ENCODE peak calls at places on chromosome 2, in seven cellular contexts. O is C1 segment of cervical spinal cord; U is CD4-positive, alpha-beta T cell; X is NCI-H1930; Z is amniotic stem cell; V is NCI-H146; J is small intestine. T is an unnamed sample.

GRCh38 chr2:96869824-96870630 is at the start of gene SEMA4C:
- DNase-seq in O (peak), Z (no peak), U (peak), J (no peak), V (peak), X (peak), T (no peak)

GRCh38 chr2:65030481-65030880 is 25.7 kb upstream of the CEP68 start:
- DNase-seq in O (no peak), X (no peak), U (no peak), J (peak), Z (no peak), V (no peak), T (no peak)

GRCh38 chr2:176466918-176467452 is 197.7 kb downstream of the MTX2 start:
- DNase-seq in J (no peak), X (no peak), V (no peak), Z (no peak), O (no peak), U (no peak), T (no peak)

GRCh38 chr2:16653799-16654198 is 11.8 kb downstream of the CYRIA start:
- DNase-seq in V (no peak), J (no peak), X (no peak), Z (no peak), O (no peak), U (no peak), T (no peak)

GRCh38 chr2:73896362-73897239 is 3.8 kb downstream of the ACTG2 start:
- DNase-seq in O (no peak), X (no peak), U (no peak), V (no peak), Z (peak), J (peak), T (no peak)

GRCh38 chr2:217746741-217747287 is 256.0 kb downstream of the TNS1 start:
- DNase-seq in Z (no peak), V (no peak), O (no peak), J (no peak), X (no peak), U (no peak), T (no peak)

GRCh38 chr2:110876167-110876999 is 144.0 kb downstream of the ACOXL start:
- DNase-seq in Z (no peak), U (no peak), X (no peak), O (no peak), J (no peak), V (no peak), T (no peak)

GRCh38 chr2:62884514-62884913 is 166.1 kb upstream of the OTX1 start:
- DNase-seq in X (no peak), O (no peak), J (no peak), V (no peak), Z (no peak), U (no peak), T (no peak)

GRCh38 chr2:180910831-180911665 is 69.4 kb upstream of the UBE2E3 start:
- DNase-seq in Z (no peak), O (no peak), V (no peak), J (no peak), U (no peak), X (no peak), T (no peak)

GRCh38 chr2:72544554-72544953 is 281.3 kb downstream of the EXOC6B start:
- DNase-seq in J (no peak), U (no peak), Z (no peak), X (no peak), V (no peak), O (no peak), T (no peak)